ENCODE peak calls at places on chromosomes 3 and 15, in seven cellular contexts. One of them, this sample, is unnamed.

GRCh38 chr3:66106788-66107187 is 68.1 kb upstream of the MAGI1 start:
- DNase-seq in skeletal muscle cell: no peak
- DNase-seq in GM12891: no peak
- DNase-seq in Daoy: no peak
- DNase-seq in right atrium auricular region: no peak
- DNase-seq in stimulated activated CD4-positive, alpha-beta T cell treated with anti-CD3 and anti-CD28 coated beads, TNF-alpha, amount 100 ng/mL, for 1 hour: no peak
- DNase-seq in activated CD8-positive, alpha-beta memory T cell treated with anti-CD3 and anti-CD28 coated beads for 4 hours: no peak
- DNase-seq in this sample: no peak

GRCh38 chr15:77527164-77527778 is 105.4 kb downstream of the LINGO1 start:
- DNase-seq in Daoy: no peak
- DNase-seq in skeletal muscle cell: peak
- DNase-seq in right atrium auricular region: no peak
- DNase-seq in stimulated activated CD4-positive, alpha-beta T cell treated with anti-CD3 and anti-CD28 coated beads, TNF-alpha, amount 100 ng/mL, for 1 hour: no peak
- DNase-seq in activated CD8-positive, alpha-beta memory T cell treated with anti-CD3 and anti-CD28 coated beads for 4 hours: no peak
- DNase-seq in GM12891: no peak
- DNase-seq in this sample: no peak

GRCh38 chr3:127779747-127780146 is 42.6 kb downstream of the MGLL start:
- DNase-seq in right atrium auricular region: no peak
- DNase-seq in Daoy: peak
- DNase-seq in GM12891: no peak
- DNase-seq in skeletal muscle cell: no peak
- DNase-seq in activated CD8-positive, alpha-beta memory T cell treated with anti-CD3 and anti-CD28 coated beads for 4 hours: no peak
- DNase-seq in stimulated activated CD4-positive, alpha-beta T cell treated with anti-CD3 and anti-CD28 coated beads, TNF-alpha, amount 100 ng/mL, for 1 hour: no peak
- DNase-seq in this sample: no peak

GRCh38 chr15:59206623-59207183 is at the start of gene LDHAL6B:
- DNase-seq in right atrium auricular region: no peak
- DNase-seq in stimulated activated CD4-positive, alpha-beta T cell treated with anti-CD3 and anti-CD28 coated beads, TNF-alpha, amount 100 ng/mL, for 1 hour: no peak
- DNase-seq in Daoy: no peak
- DNase-seq in GM12891: no peak
- DNase-seq in skeletal muscle cell: no peak
- DNase-seq in activated CD8-positive, alpha-beta memory T cell treated with anti-CD3 and anti-CD28 coated beads for 4 hours: no peak
- DNase-seq in this sample: no peak

GRCh38 chr3:125351814-125352456 is 23.2 kb downstream of the ZNF148 start:
- DNase-seq in Daoy: no peak
- DNase-seq in GM12891: no peak
- DNase-seq in right atrium auricular region: no peak
- DNase-seq in stimulated activated CD4-positive, alpha-beta T cell treated with anti-CD3 and anti-CD28 coated beads, TNF-alpha, amount 100 ng/mL, for 1 hour: no peak
- DNase-seq in skeletal muscle cell: no peak
- DNase-seq in activated CD8-positive, alpha-beta memory T cell treated with anti-CD3 and anti-CD28 coated beads for 4 hours: no peak
- DNase-seq in this sample: no peak

GRCh38 chr3:128367726-128368125 is 99.0 kb downstream of the DNAJB8 start:
- DNase-seq in skeletal muscle cell: no peak
- DNase-seq in stimulated activated CD4-positive, alpha-beta T cell treated with anti-CD3 and anti-CD28 coated beads, TNF-alpha, amount 100 ng/mL, for 1 hour: no peak
- DNase-seq in activated CD8-positive, alpha-beta memory T cell treated with anti-CD3 and anti-CD28 coated beads for 4 hours: no peak
- DNase-seq in Daoy: peak
- DNase-seq in GM12891: no peak
- DNase-seq in right atrium auricular region: no peak
- DNase-seq in this sample: no peak

GRCh38 chr3:141152801-141153678 is 78.6 kb upstream of the PXYLP1 start:
- DNase-seq in skeletal muscle cell: no peak
- DNase-seq in Daoy: no peak
- DNase-seq in stimulated activated CD4-positive, alpha-beta T cell treated with anti-CD3 and anti-CD28 coated beads, TNF-alpha, amount 100 ng/mL, for 1 hour: no peak
- DNase-seq in GM12891: no peak
- DNase-seq in right atrium auricular region: no peak
- DNase-seq in activated CD8-positive, alpha-beta memory T cell treated with anti-CD3 and anti-CD28 coated beads for 4 hours: no peak
- DNase-seq in this sample: no peak

GRCh38 chr15:49424954-49425353 is 1.9 kb downstream of the FGF7 start:
- DNase-seq in stimulated activated CD4-positive, alpha-beta T cell treated with anti-CD3 and anti-CD28 coated beads, TNF-alpha, amount 100 ng/mL, for 1 hour: no peak
- DNase-seq in skeletal muscle cell: no peak
- DNase-seq in activated CD8-positive, alpha-beta memory T cell treated with anti-CD3 and anti-CD28 coated beads for 4 hours: no peak
- DNase-seq in GM12891: no peak
- DNase-seq in right atrium auricular region: no peak
- DNase-seq in Daoy: no peak
- DNase-seq in this sample: no peak

GRCh38 chr3:110685630-110686029 is 386.0 kb upstream of the NECTIN3 start:
- DNase-seq in Daoy: no peak
- DNase-seq in activated CD8-positive, alpha-beta memory T cell treated with anti-CD3 and anti-CD28 coated beads for 4 hours: no peak
- DNase-seq in stimulated activated CD4-positive, alpha-beta T cell treated with anti-CD3 and anti-CD28 coated beads, TNF-alpha, amount 100 ng/mL, for 1 hour: no peak
- DNase-seq in skeletal muscle cell: no peak
- DNase-seq in right atrium auricular region: no peak
- DNase-seq in GM12891: no peak
- DNase-seq in this sample: no peak

GRCh38 chr3:10330319-10330718 is 9.4 kb upstream of the SEC13 start:
- DNase-seq in GM12891: no peak
- DNase-seq in Daoy: no peak
- DNase-seq in activated CD8-positive, alpha-beta memory T cell treated with anti-CD3 and anti-CD28 coated beads for 4 hours: no peak
- DNase-seq in stimulated activated CD4-positive, alpha-beta T cell treated with anti-CD3 and anti-CD28 coated beads, TNF-alpha, amount 100 ng/mL, for 1 hour: no peak
- DNase-seq in right atrium auricular region: no peak
- DNase-seq in skeletal muscle cell: no peak
- DNase-seq in this sample: no peak

GRCh38 chr15:77410701-77411613 is 8.9 kb downstream of the PEAK1 start:
- DNase-seq in stimulated activated CD4-positive, alpha-beta T cell treated with anti-CD3 and anti-CD28 coated beads, TNF-alpha, amount 100 ng/mL, for 1 hour: no peak
- DNase-seq in activated CD8-positive, alpha-beta memory T cell treated with anti-CD3 and anti-CD28 coated beads for 4 hours: no peak
- DNase-seq in skeletal muscle cell: no peak
- DNase-seq in GM12891: no peak
- DNase-seq in Daoy: no peak
- DNase-seq in right atrium auricular region: no peak
- DNase-seq in this sample: no peak

GRCh38 chr3:197445886-197446631 is 109.7 kb downstream of the BDH1 start:
- DNase-seq in GM12891: no peak
- DNase-seq in right atrium auricular region: no peak
- DNase-seq in activated CD8-positive, alpha-beta memory T cell treated with anti-CD3 and anti-CD28 coated beads for 4 hours: no peak
- DNase-seq in stimulated activated CD4-positive, alpha-beta T cell treated with anti-CD3 and anti-CD28 coated beads, TNF-alpha, amount 100 ng/mL, for 1 hour: no peak
- DNase-seq in Daoy: no peak
- DNase-seq in skeletal muscle cell: no peak
- DNase-seq in this sample: no peak

GRCh38 chr3:160001850-160002623 is 13.4 kb downstream of the IL12A start:
- DNase-seq in GM12891: no peak
- DNase-seq in Daoy: no peak
- DNase-seq in activated CD8-positive, alpha-beta memory T cell treated with anti-CD3 and anti-CD28 coated beads for 4 hours: no peak
- DNase-seq in stimulated activated CD4-positive, alpha-beta T cell treated with anti-CD3 and anti-CD28 coated beads, TNF-alpha, amount 100 ng/mL, for 1 hour: no peak
- DNase-seq in skeletal muscle cell: no peak
- DNase-seq in right atrium auricular region: no peak
- DNase-seq in this sample: no peak

GRCh38 chr15:60994842-60995495 is 234.1 kb downstream of the RORA start:
- DNase-seq in skeletal muscle cell: no peak
- DNase-seq in Daoy: no peak
- DNase-seq in right atrium auricular region: no peak
- DNase-seq in stimulated activated CD4-positive, alpha-beta T cell treated with anti-CD3 and anti-CD28 coated beads, TNF-alpha, amount 100 ng/mL, for 1 hour: no peak
- DNase-seq in GM12891: no peak
- DNase-seq in activated CD8-positive, alpha-beta memory T cell treated with anti-CD3 and anti-CD28 coated beads for 4 hours: no peak
- DNase-seq in this sample: no peak

GRCh38 chr15:98938804-98939203 is 68.8 kb downstream of the PGPEP1L start:
- DNase-seq in right atrium auricular region: no peak
- DNase-seq in activated CD8-positive, alpha-beta memory T cell treated with anti-CD3 and anti-CD28 coated beads for 4 hours: no peak
- DNase-seq in Daoy: no peak
- DNase-seq in GM12891: no peak
- DNase-seq in stimulated activated CD4-positive, alpha-beta T cell treated with anti-CD3 and anti-CD28 coated beads, TNF-alpha, amount 100 ng/mL, for 1 hour: no peak
- DNase-seq in skeletal muscle cell: no peak
- DNase-seq in this sample: no peak

GRCh38 chr3:140626856-140627255 is 51.0 kb upstream of the TRIM42 start:
- DNase-seq in right atrium auricular region: no peak
- DNase-seq in stimulated activated CD4-positive, alpha-beta T cell treated with anti-CD3 and anti-CD28 coated beads, TNF-alpha, amount 100 ng/mL, for 1 hour: no peak
- DNase-seq in Daoy: no peak
- DNase-seq in GM12891: no peak
- DNase-seq in skeletal muscle cell: no peak
- DNase-seq in activated CD8-positive, alpha-beta memory T cell treated with anti-CD3 and anti-CD28 coated beads for 4 hours: no peak
- DNase-seq in this sample: no peak

GRCh38 chr15:39669671-39670070 is 88.8 kb downstream of the THBS1 start:
- DNase-seq in right atrium auricular region: no peak
- DNase-seq in activated CD8-positive, alpha-beta memory T cell treated with anti-CD3 and anti-CD28 coated beads for 4 hours: no peak
- DNase-seq in skeletal muscle cell: no peak
- DNase-seq in GM12891: no peak
- DNase-seq in stimulated activated CD4-positive, alpha-beta T cell treated with anti-CD3 and anti-CD28 coated beads, TNF-alpha, amount 100 ng/mL, for 1 hour: no peak
- DNase-seq in Daoy: no peak
- DNase-seq in this sample: no peak

GRCh38 chr15:78147566-78147965 is 1.6 kb upstream of the IDH3A start:
- DNase-seq in GM12891: no peak
- DNase-seq in activated CD8-positive, alpha-beta memory T cell treated with anti-CD3 and anti-CD28 coated beads for 4 hours: no peak
- DNase-seq in skeletal muscle cell: no peak
- DNase-seq in right atrium auricular region: no peak
- DNase-seq in Daoy: no peak
- DNase-seq in stimulated activated CD4-positive, alpha-beta T cell treated with anti-CD3 and anti-CD28 coated beads, TNF-alpha, amount 100 ng/mL, for 1 hour: no peak
- DNase-seq in this sample: no peak

GRCh38 chr15:52417501-52417900 is 111.2 kb downstream of the MYO5A start:
- DNase-seq in skeletal muscle cell: peak
- DNase-seq in activated CD8-positive, alpha-beta memory T cell treated with anti-CD3 and anti-CD28 coated beads for 4 hours: no peak
- DNase-seq in stimulated activated CD4-positive, alpha-beta T cell treated with anti-CD3 and anti-CD28 coated beads, TNF-alpha, amount 100 ng/mL, for 1 hour: no peak
- DNase-seq in Daoy: peak
- DNase-seq in GM12891: no peak
- DNase-seq in right atrium auricular region: no peak
- DNase-seq in this sample: no peak

GRCh38 chr3:23324745-23325144 is 121.6 kb downstream of the UBE2E2 start:
- DNase-seq in GM12891: no peak
- DNase-seq in right atrium auricular region: no peak
- DNase-seq in activated CD8-positive, alpha-beta memory T cell treated with anti-CD3 and anti-CD28 coated beads for 4 hours: no peak
- DNase-seq in Daoy: peak
- DNase-seq in stimulated activated CD4-positive, alpha-beta T cell treated with anti-CD3 and anti-CD28 coated beads, TNF-alpha, amount 100 ng/mL, for 1 hour: no peak
- DNase-seq in skeletal muscle cell: no peak
- DNase-seq in this sample: no peak

GRCh38 chr15:92141607-92142006 is 252.1 kb upstream of the ST8SIA2 start:
- DNase-seq in GM12891: no peak
- DNase-seq in activated CD8-positive, alpha-beta memory T cell treated with anti-CD3 and anti-CD28 coated beads for 4 hours: no peak
- DNase-seq in stimulated activated CD4-positive, alpha-beta T cell treated with anti-CD3 and anti-CD28 coated beads, TNF-alpha, amount 100 ng/mL, for 1 hour: no peak
- DNase-seq in Daoy: no peak
- DNase-seq in right atrium auricular region: no peak
- DNase-seq in skeletal muscle cell: no peak
- DNase-seq in this sample: no peak

GRCh38 chr3:161343986-161344385 is 27.3 kb downstream of the SPTSSB start:
- DNase-seq in stimulated activated CD4-positive, alpha-beta T cell treated with anti-CD3 and anti-CD28 coated beads, TNF-alpha, amount 100 ng/mL, for 1 hour: no peak
- DNase-seq in skeletal muscle cell: no peak
- DNase-seq in activated CD8-positive, alpha-beta memory T cell treated with anti-CD3 and anti-CD28 coated beads for 4 hours: no peak
- DNase-seq in Daoy: peak
- DNase-seq in GM12891: no peak
- DNase-seq in right atrium auricular region: no peak
- DNase-seq in this sample: no peak

GRCh38 chr3:135155791-135156190 is 360.7 kb downstream of the EPHB1 start:
- DNase-seq in right atrium auricular region: no peak
- DNase-seq in stimulated activated CD4-positive, alpha-beta T cell treated with anti-CD3 and anti-CD28 coated beads, TNF-alpha, amount 100 ng/mL, for 1 hour: no peak
- DNase-seq in skeletal muscle cell: no peak
- DNase-seq in Daoy: no peak
- DNase-seq in GM12891: no peak
- DNase-seq in activated CD8-positive, alpha-beta memory T cell treated with anti-CD3 and anti-CD28 coated beads for 4 hours: no peak
- DNase-seq in this sample: no peak

GRCh38 chr15:74776851-74777768 is 4.8 kb upstream of the CSK start:
- DNase-seq in Daoy: no peak
- DNase-seq in GM12891: no peak
- DNase-seq in skeletal muscle cell: no peak
- DNase-seq in stimulated activated CD4-positive, alpha-beta T cell treated with anti-CD3 and anti-CD28 coated beads, TNF-alpha, amount 100 ng/mL, for 1 hour: no peak
- DNase-seq in activated CD8-positive, alpha-beta memory T cell treated with anti-CD3 and anti-CD28 coated beads for 4 hours: no peak
- DNase-seq in right atrium auricular region: no peak
- DNase-seq in this sample: peak

GRCh38 chr3:138846350-138846756 is 11.6 kb upstream of the PIK3CB start:
- DNase-seq in stimulated activated CD4-positive, alpha-beta T cell treated with anti-CD3 and anti-CD28 coated beads, TNF-alpha, amount 100 ng/mL, for 1 hour: no peak
- DNase-seq in GM12891: no peak
- DNase-seq in skeletal muscle cell: no peak
- DNase-seq in right atrium auricular region: no peak
- DNase-seq in Daoy: no peak
- DNase-seq in activated CD8-positive, alpha-beta memory T cell treated with anti-CD3 and anti-CD28 coated beads for 4 hours: no peak
- DNase-seq in this sample: no peak

GRCh38 chr15:58331562-58331902 is 100.3 kb upstream of the LIPC start:
- DNase-seq in right atrium auricular region: no peak
- DNase-seq in activated CD8-positive, alpha-beta memory T cell treated with anti-CD3 and anti-CD28 coated beads for 4 hours: no peak
- DNase-seq in skeletal muscle cell: no peak
- DNase-seq in stimulated activated CD4-positive, alpha-beta T cell treated with anti-CD3 and anti-CD28 coated beads, TNF-alpha, amount 100 ng/mL, for 1 hour: no peak
- DNase-seq in GM12891: no peak
- DNase-seq in Daoy: no peak
- DNase-seq in this sample: no peak

GRCh38 chr3:157746391-157746790 is 243.2 kb upstream of the VEPH1 start:
- DNase-seq in stimulated activated CD4-positive, alpha-beta T cell treated with anti-CD3 and anti-CD28 coated beads, TNF-alpha, amount 100 ng/mL, for 1 hour: no peak
- DNase-seq in activated CD8-positive, alpha-beta memory T cell treated with anti-CD3 and anti-CD28 coated beads for 4 hours: no peak
- DNase-seq in right atrium auricular region: no peak
- DNase-seq in skeletal muscle cell: no peak
- DNase-seq in GM12891: no peak
- DNase-seq in Daoy: no peak
- DNase-seq in this sample: no peak

GRCh38 chr15:63909819-63910437 is 76.2 kb upstream of the HERC1 start:
- DNase-seq in stimulated activated CD4-positive, alpha-beta T cell treated with anti-CD3 and anti-CD28 coated beads, TNF-alpha, amount 100 ng/mL, for 1 hour: no peak
- DNase-seq in GM12891: no peak
- DNase-seq in Daoy: peak
- DNase-seq in skeletal muscle cell: peak
- DNase-seq in activated CD8-positive, alpha-beta memory T cell treated with anti-CD3 and anti-CD28 coated beads for 4 hours: no peak
- DNase-seq in right atrium auricular region: no peak
- DNase-seq in this sample: no peak

GRCh38 chr3:134351421-134351820 is 22.8 kb downstream of the AMOTL2 start:
- DNase-seq in right atrium auricular region: no peak
- DNase-seq in stimulated activated CD4-positive, alpha-beta T cell treated with anti-CD3 and anti-CD28 coated beads, TNF-alpha, amount 100 ng/mL, for 1 hour: no peak
- DNase-seq in GM12891: no peak
- DNase-seq in skeletal muscle cell: no peak
- DNase-seq in Daoy: no peak
- DNase-seq in activated CD8-positive, alpha-beta memory T cell treated with anti-CD3 and anti-CD28 coated beads for 4 hours: no peak
- DNase-seq in this sample: no peak

GRCh38 chr15:57045741-57046382 is 127.4 kb downstream of the TCF12 start:
- DNase-seq in right atrium auricular region: no peak
- DNase-seq in stimulated activated CD4-positive, alpha-beta T cell treated with anti-CD3 and anti-CD28 coated beads, TNF-alpha, amount 100 ng/mL, for 1 hour: no peak
- DNase-seq in Daoy: no peak
- DNase-seq in GM12891: no peak
- DNase-seq in activated CD8-positive, alpha-beta memory T cell treated with anti-CD3 and anti-CD28 coated beads for 4 hours: no peak
- DNase-seq in skeletal muscle cell: no peak
- DNase-seq in this sample: no peak

GRCh38 chr3:53223541-53223966 is 32.3 kb downstream of the TKT start:
- DNase-seq in right atrium auricular region: no peak
- DNase-seq in Daoy: no peak
- DNase-seq in skeletal muscle cell: no peak
- DNase-seq in stimulated activated CD4-positive, alpha-beta T cell treated with anti-CD3 and anti-CD28 coated beads, TNF-alpha, amount 100 ng/mL, for 1 hour: no peak
- DNase-seq in GM12891: no peak
- DNase-seq in activated CD8-positive, alpha-beta memory T cell treated with anti-CD3 and anti-CD28 coated beads for 4 hours: no peak
- DNase-seq in this sample: no peak

GRCh38 chr15:71329509-71330260 is 214.4 kb downstream of the THSD4 start:
- DNase-seq in GM12891: no peak
- DNase-seq in right atrium auricular region: peak
- DNase-seq in Daoy: peak
- DNase-seq in stimulated activated CD4-positive, alpha-beta T cell treated with anti-CD3 and anti-CD28 coated beads, TNF-alpha, amount 100 ng/mL, for 1 hour: no peak
- DNase-seq in skeletal muscle cell: no peak
- DNase-seq in activated CD8-positive, alpha-beta memory T cell treated with anti-CD3 and anti-CD28 coated beads for 4 hours: no peak
- DNase-seq in this sample: no peak

GRCh38 chr3:43346990-43347749 is 60.8 kb downstream of the SNRK start:
- DNase-seq in stimulated activated CD4-positive, alpha-beta T cell treated with anti-CD3 and anti-CD28 coated beads, TNF-alpha, amount 100 ng/mL, for 1 hour: peak
- DNase-seq in GM12891: no peak
- DNase-seq in Daoy: no peak
- DNase-seq in right atrium auricular region: no peak
- DNase-seq in skeletal muscle cell: no peak
- DNase-seq in activated CD8-positive, alpha-beta memory T cell treated with anti-CD3 and anti-CD28 coated beads for 4 hours: no peak
- DNase-seq in this sample: no peak

GRCh38 chr3:139988472-139988871 is 53.5 kb downstream of the CLSTN2 start:
- DNase-seq in Daoy: no peak
- DNase-seq in right atrium auricular region: no peak
- DNase-seq in activated CD8-positive, alpha-beta memory T cell treated with anti-CD3 and anti-CD28 coated beads for 4 hours: no peak
- DNase-seq in GM12891: no peak
- DNase-seq in stimulated activated CD4-positive, alpha-beta T cell treated with anti-CD3 and anti-CD28 coated beads, TNF-alpha, amount 100 ng/mL, for 1 hour: no peak
- DNase-seq in skeletal muscle cell: no peak
- DNase-seq in this sample: no peak

GRCh38 chr3:72338082-72338941 is 509.9 kb downstream of the SHQ1 start:
- DNase-seq in GM12891: no peak
- DNase-seq in activated CD8-positive, alpha-beta memory T cell treated with anti-CD3 and anti-CD28 coated beads for 4 hours: no peak
- DNase-seq in Daoy: peak
- DNase-seq in skeletal muscle cell: no peak
- DNase-seq in stimulated activated CD4-positive, alpha-beta T cell treated with anti-CD3 and anti-CD28 coated beads, TNF-alpha, amount 100 ng/mL, for 1 hour: no peak
- DNase-seq in right atrium auricular region: no peak
- DNase-seq in this sample: no peak

GRCh38 chr15:40929730-40930429 is 740 bp downstream of the DLL4 start:
- DNase-seq in activated CD8-positive, alpha-beta memory T cell treated with anti-CD3 and anti-CD28 coated beads for 4 hours: no peak
- DNase-seq in GM12891: no peak
- DNase-seq in stimulated activated CD4-positive, alpha-beta T cell treated with anti-CD3 and anti-CD28 coated beads, TNF-alpha, amount 100 ng/mL, for 1 hour: no peak
- DNase-seq in skeletal muscle cell: no peak
- DNase-seq in right atrium auricular region: no peak
- DNase-seq in Daoy: peak
- DNase-seq in this sample: no peak

GRCh38 chr3:141243295-141243707 is 11.7 kb downstream of the PXYLP1 start:
- DNase-seq in GM12891: no peak
- DNase-seq in stimulated activated CD4-positive, alpha-beta T cell treated with anti-CD3 and anti-CD28 coated beads, TNF-alpha, amount 100 ng/mL, for 1 hour: no peak
- DNase-seq in Daoy: peak
- DNase-seq in right atrium auricular region: no peak
- DNase-seq in activated CD8-positive, alpha-beta memory T cell treated with anti-CD3 and anti-CD28 coated beads for 4 hours: peak
- DNase-seq in skeletal muscle cell: no peak
- DNase-seq in this sample: no peak

This sample was measured in Karpas-422.